ENCODE peak calls at places on chromosomes 13 and 19, in eight cellular contexts. H is NCI-H2029; N is T-helper 2 cell; X is NCI-H1092; P is GM23248; Y is fibroblast of mammary gland; L is CD4-positive, alpha-beta T cell; Z is RWPE1. K is an unnamed sample.

GRCh38 chr19:29098863-29099481 is 114.0 kb downstream of the UQCRFS1 start:
- DNase-seq in H (no peak), N (no peak), X (no peak), P (peak; percentile 98), Y (peak; percentile 94), L (no peak), Z (peak; percentile 84), K (no peak)

GRCh38 chr19:4609878-4610511 is 29.3 kb upstream of the TNFAIP8L1 start:
- DNase-seq in H (no peak), N (no peak), X (no peak), P (no peak), Y (no peak), L (no peak), Z (no peak), K (peak; percentile 54)

GRCh38 chr13:94009696-94010095 is 469.8 kb downstream of the DCT start:
- DNase-seq in H (no peak), N (no peak), X (no peak), P (peak; percentile 70), Y (peak; percentile 49), L (no peak), Z (no peak), K (no peak)

GRCh38 chr19:52237771-52238400 is 31.5 kb upstream of the ZNF766 start:
- DNase-seq in H (peak; percentile 63), N (peak; percentile 12), X (no peak), P (peak; percentile 74), Y (peak; percentile 66), L (peak; percentile 54), Z (no peak), K (peak; percentile 66)

GRCh38 chr13:49828452-49828851 is 36.0 kb upstream of the KPNA3 start:
- DNase-seq in H (no peak), N (no peak), X (no peak), P (no peak), Y (no peak), L (no peak), Z (no peak), K (no peak)

GRCh38 chr13:36536546-36536945 is 104.3 kb downstream of the CCNA1 start:
- DNase-seq in H (no peak), N (no peak), X (peak; percentile 31), P (no peak), Y (no peak), L (no peak), Z (no peak), K (no peak)

GRCh38 chr19:13234518-13234917 is 84.3 kb downstream of the IER2 start:
- DNase-seq in H (no peak), N (peak; percentile 23), X (no peak), P (peak; percentile 65), Y (peak; percentile 27), L (peak; percentile 66), Z (peak; percentile 50), K (peak; percentile 38)

GRCh38 chr19:47104678-47105077 is 8.9 kb downstream of the ZC3H4 start:
- DNase-seq in H (no peak), N (no peak), X (no peak), P (no peak), Y (no peak), L (no peak), Z (no peak), K (no peak)

GRCh38 chr19:3506384-3507340 is 551 bp downstream of the FZR1 start:
- DNase-seq in H (no peak), N (peak; percentile 43), X (no peak), P (peak; percentile 67), Y (no peak), L (no peak), Z (no peak), K (no peak)

GRCh38 chr19:35171730-35172129 is 17.2 kb downstream of the FXYD5 start:
- DNase-seq in H (no peak), N (no peak), X (no peak), P (no peak), Y (no peak), L (no peak), Z (no peak), K (no peak)